ENCODE peak calls at places on chromosomes 3 and 15, in seven cellular contexts. One of them, this sample, is unnamed.
A peak's percentile ranks its signal among the peaks of the same experiment; 100 is the strongest.

GRCh38 chr3:55327131-55327920 is 159.8 kb downstream of the WNT5A start:
- DNase-seq in fibroblast of mammary gland: peak; percentile 92
- DNase-seq in Caco-2: no peak
- DNase-seq in HL-60: no peak
- DNase-seq in psoas muscle: no peak
- DNase-seq in NB4: no peak
- DNase-seq in progenitor cell of endocrine pancreas: no peak
- DNase-seq in this sample: no peak

GRCh38 chr15:100731259-100732156 is 129.1 kb downstream of the ASB7 start:
- DNase-seq in fibroblast of mammary gland: peak; percentile 43
- DNase-seq in progenitor cell of endocrine pancreas: no peak
- DNase-seq in NB4: peak; percentile 39
- DNase-seq in HL-60: no peak
- DNase-seq in Caco-2: no peak
- DNase-seq in psoas muscle: no peak
- DNase-seq in this sample: no peak

GRCh38 chr3:45635475-45636256 is 41.1 kb downstream of the LIMD1 start:
- DNase-seq in NB4: no peak
- DNase-seq in fibroblast of mammary gland: peak; percentile 76
- DNase-seq in HL-60: no peak
- DNase-seq in Caco-2: peak; percentile 82
- DNase-seq in psoas muscle: no peak
- DNase-seq in progenitor cell of endocrine pancreas: no peak
- DNase-seq in this sample: no peak

GRCh38 chr3:15766406-15766805 is 31.4 kb downstream of the ANKRD28 start:
- DNase-seq in progenitor cell of endocrine pancreas: no peak
- DNase-seq in HL-60: no peak
- DNase-seq in psoas muscle: no peak
- DNase-seq in Caco-2: no peak
- DNase-seq in NB4: no peak
- DNase-seq in fibroblast of mammary gland: no peak
- DNase-seq in this sample: no peak

GRCh38 chr3:56413911-56414310 is 54.4 kb downstream of the ERC2 start:
- DNase-seq in NB4: no peak
- DNase-seq in fibroblast of mammary gland: no peak
- DNase-seq in HL-60: no peak
- DNase-seq in psoas muscle: no peak
- DNase-seq in Caco-2: no peak
- DNase-seq in progenitor cell of endocrine pancreas: no peak
- DNase-seq in this sample: no peak

GRCh38 chr3:43522702-43523362 is 99.0 kb downstream of the ANO10 start:
- DNase-seq in fibroblast of mammary gland: peak; percentile 29
- DNase-seq in HL-60: no peak
- DNase-seq in NB4: no peak
- DNase-seq in psoas muscle: no peak
- DNase-seq in Caco-2: no peak
- DNase-seq in progenitor cell of endocrine pancreas: no peak
- DNase-seq in this sample: no peak

GRCh38 chr3:136498919-136499447 is 248.8 kb downstream of the PCCB start:
- DNase-seq in NB4: no peak
- DNase-seq in fibroblast of mammary gland: no peak
- DNase-seq in HL-60: no peak
- DNase-seq in progenitor cell of endocrine pancreas: no peak
- DNase-seq in Caco-2: no peak
- DNase-seq in psoas muscle: no peak
- DNase-seq in this sample: no peak

GRCh38 chr15:28122038-28122949 is 23.2 kb upstream of the OCA2 start:
- DNase-seq in HL-60: no peak
- DNase-seq in Caco-2: no peak
- DNase-seq in NB4: no peak
- DNase-seq in psoas muscle: no peak
- DNase-seq in fibroblast of mammary gland: no peak
- DNase-seq in progenitor cell of endocrine pancreas: no peak
- DNase-seq in this sample: no peak

GRCh38 chr3:126543457-126544090 is 15.2 kb downstream of the C3orf22 start:
- DNase-seq in HL-60: no peak
- DNase-seq in Caco-2: no peak
- DNase-seq in fibroblast of mammary gland: no peak
- DNase-seq in psoas muscle: peak; percentile 29
- DNase-seq in progenitor cell of endocrine pancreas: no peak
- DNase-seq in NB4: no peak
- DNase-seq in this sample: no peak

GRCh38 chr3:52181543-52181942 is 16.4 kb upstream of the ALAS1 start:
- DNase-seq in NB4: no peak
- DNase-seq in HL-60: no peak
- DNase-seq in Caco-2: no peak
- DNase-seq in fibroblast of mammary gland: peak; percentile 63
- DNase-seq in progenitor cell of endocrine pancreas: no peak
- DNase-seq in psoas muscle: no peak
- DNase-seq in this sample: no peak

GRCh38 chr3:172836390-172836997 is 86.0 kb downstream of the ECT2 start:
- DNase-seq in psoas muscle: no peak
- DNase-seq in progenitor cell of endocrine pancreas: no peak
- DNase-seq in fibroblast of mammary gland: peak; percentile 61
- DNase-seq in NB4: peak; percentile 57
- DNase-seq in Caco-2: peak; percentile 54
- DNase-seq in HL-60: peak; percentile 49
- DNase-seq in this sample: peak; percentile 57

GRCh38 chr3:14473411-14473891 is 66.7 kb downstream of the GRIP2 start:
- DNase-seq in progenitor cell of endocrine pancreas: no peak
- DNase-seq in fibroblast of mammary gland: no peak
- DNase-seq in NB4: no peak
- DNase-seq in psoas muscle: no peak
- DNase-seq in HL-60: no peak
- DNase-seq in Caco-2: no peak
- DNase-seq in this sample: no peak

GRCh38 chr3:141875893-141876380 is 506 bp upstream of the ATP1B3 start:
- DNase-seq in HL-60: peak; percentile 78
- DNase-seq in psoas muscle: peak; percentile 77
- DNase-seq in NB4: peak; percentile 87
- DNase-seq in Caco-2: peak; percentile 62
- DNase-seq in progenitor cell of endocrine pancreas: peak; percentile 19
- DNase-seq in fibroblast of mammary gland: peak; percentile 75
- DNase-seq in this sample: peak; percentile 50

GRCh38 chr15:70584838-70585706 is 178.3 kb downstream of the UACA start:
- DNase-seq in HL-60: no peak
- DNase-seq in fibroblast of mammary gland: no peak
- DNase-seq in psoas muscle: no peak
- DNase-seq in progenitor cell of endocrine pancreas: peak; percentile 71
- DNase-seq in NB4: peak; percentile 84
- DNase-seq in Caco-2: peak; percentile 93
- DNase-seq in this sample: peak; percentile 69

GRCh38 chr3:151356791-151357460 is 27.6 kb upstream of the P2RY13 start:
- DNase-seq in HL-60: peak; percentile 14
- DNase-seq in Caco-2: no peak
- DNase-seq in progenitor cell of endocrine pancreas: no peak
- DNase-seq in psoas muscle: no peak
- DNase-seq in fibroblast of mammary gland: peak; percentile 37
- DNase-seq in NB4: no peak
- DNase-seq in this sample: no peak

GRCh38 chr3:49705390-49705960 is 14.0 kb downstream of the AMIGO3 start:
- DNase-seq in fibroblast of mammary gland: no peak
- DNase-seq in psoas muscle: no peak
- DNase-seq in progenitor cell of endocrine pancreas: no peak
- DNase-seq in Caco-2: no peak
- DNase-seq in NB4: no peak
- DNase-seq in HL-60: no peak
- DNase-seq in this sample: no peak

GRCh38 chr3:58784425-58784824 is 117.9 kb upstream of the FAM3D start:
- DNase-seq in NB4: no peak
- DNase-seq in progenitor cell of endocrine pancreas: no peak
- DNase-seq in psoas muscle: no peak
- DNase-seq in HL-60: no peak
- DNase-seq in fibroblast of mammary gland: no peak
- DNase-seq in Caco-2: no peak
- DNase-seq in this sample: no peak

GRCh38 chr3:140629351-140630137 is 48.3 kb upstream of the TRIM42 start:
- DNase-seq in fibroblast of mammary gland: peak; percentile 96
- DNase-seq in NB4: no peak
- DNase-seq in progenitor cell of endocrine pancreas: no peak
- DNase-seq in Caco-2: peak; percentile 44
- DNase-seq in psoas muscle: no peak
- DNase-seq in HL-60: no peak
- DNase-seq in this sample: no peak

GRCh38 chr15:39444729-39445470 is 136.0 kb upstream of the THBS1 start:
- DNase-seq in progenitor cell of endocrine pancreas: no peak
- DNase-seq in Caco-2: no peak
- DNase-seq in NB4: no peak
- DNase-seq in HL-60: no peak
- DNase-seq in psoas muscle: peak; percentile 61
- DNase-seq in fibroblast of mammary gland: no peak
- DNase-seq in this sample: no peak

GRCh38 chr3:101329016-101329673 is 8.8 kb upstream of the IMPG2 start:
- DNase-seq in HL-60: no peak
- DNase-seq in Caco-2: no peak
- DNase-seq in psoas muscle: no peak
- DNase-seq in fibroblast of mammary gland: no peak
- DNase-seq in progenitor cell of endocrine pancreas: no peak
- DNase-seq in NB4: no peak
- DNase-seq in this sample: no peak

GRCh38 chr3:73727117-73727802 is 102.5 kb upstream of the PDZRN3 start:
- DNase-seq in NB4: no peak
- DNase-seq in fibroblast of mammary gland: peak; percentile 70
- DNase-seq in progenitor cell of endocrine pancreas: no peak
- DNase-seq in HL-60: no peak
- DNase-seq in Caco-2: no peak
- DNase-seq in psoas muscle: peak; percentile 50
- DNase-seq in this sample: peak; percentile 1

GRCh38 chr3:99471353-99472323 is 166.8 kb upstream of the COL8A1 start:
- DNase-seq in progenitor cell of endocrine pancreas: no peak
- DNase-seq in NB4: no peak
- DNase-seq in Caco-2: no peak
- DNase-seq in fibroblast of mammary gland: no peak
- DNase-seq in psoas muscle: peak; percentile 68
- DNase-seq in HL-60: no peak
- DNase-seq in this sample: no peak

GRCh38 chr3:151697496-151697895 is 36.2 kb upstream of the AADACL2 start:
- DNase-seq in Caco-2: peak; percentile 28
- DNase-seq in fibroblast of mammary gland: no peak
- DNase-seq in psoas muscle: no peak
- DNase-seq in NB4: no peak
- DNase-seq in progenitor cell of endocrine pancreas: no peak
- DNase-seq in HL-60: no peak
- DNase-seq in this sample: no peak

GRCh38 chr3:135762188-135762853 is 203.2 kb upstream of the PPP2R3A start:
- DNase-seq in psoas muscle: no peak
- DNase-seq in Caco-2: no peak
- DNase-seq in fibroblast of mammary gland: no peak
- DNase-seq in HL-60: no peak
- DNase-seq in NB4: no peak
- DNase-seq in progenitor cell of endocrine pancreas: no peak
- DNase-seq in this sample: no peak

GRCh38 chr3:157906627-157907026 is 199.6 kb downstream of the SHOX2 start:
- DNase-seq in NB4: no peak
- DNase-seq in HL-60: no peak
- DNase-seq in progenitor cell of endocrine pancreas: no peak
- DNase-seq in Caco-2: no peak
- DNase-seq in fibroblast of mammary gland: peak; percentile 50
- DNase-seq in psoas muscle: no peak
- DNase-seq in this sample: no peak

GRCh38 chr3:195467641-195468390 is 25.0 kb upstream of the ACAP2 start:
- DNase-seq in psoas muscle: no peak
- DNase-seq in fibroblast of mammary gland: peak; percentile 48
- DNase-seq in HL-60: no peak
- DNase-seq in Caco-2: no peak
- DNase-seq in NB4: no peak
- DNase-seq in progenitor cell of endocrine pancreas: no peak
- DNase-seq in this sample: no peak

GRCh38 chr3:4670352-4670751 is 177.2 kb downstream of the ITPR1 start:
- DNase-seq in progenitor cell of endocrine pancreas: no peak
- DNase-seq in NB4: peak; percentile 29
- DNase-seq in HL-60: peak; percentile 9
- DNase-seq in fibroblast of mammary gland: no peak
- DNase-seq in psoas muscle: no peak
- DNase-seq in Caco-2: peak; percentile 33
- DNase-seq in this sample: no peak
- TF ChIP-seq CTCF in progenitor cell of endocrine pancreas: peak; percentile 52
- TF ChIP-seq CTCF in NB4: peak; percentile 59
- TF ChIP-seq CTCF in HL-60: no peak
- TF ChIP-seq CTCF in fibroblast of mammary gland: peak; percentile 33
- TF ChIP-seq CTCF in psoas muscle: no peak
- TF ChIP-seq CTCF in Caco-2: peak; percentile 43
- TF ChIP-seq CTCF in this sample: peak; percentile 52

DNA sequence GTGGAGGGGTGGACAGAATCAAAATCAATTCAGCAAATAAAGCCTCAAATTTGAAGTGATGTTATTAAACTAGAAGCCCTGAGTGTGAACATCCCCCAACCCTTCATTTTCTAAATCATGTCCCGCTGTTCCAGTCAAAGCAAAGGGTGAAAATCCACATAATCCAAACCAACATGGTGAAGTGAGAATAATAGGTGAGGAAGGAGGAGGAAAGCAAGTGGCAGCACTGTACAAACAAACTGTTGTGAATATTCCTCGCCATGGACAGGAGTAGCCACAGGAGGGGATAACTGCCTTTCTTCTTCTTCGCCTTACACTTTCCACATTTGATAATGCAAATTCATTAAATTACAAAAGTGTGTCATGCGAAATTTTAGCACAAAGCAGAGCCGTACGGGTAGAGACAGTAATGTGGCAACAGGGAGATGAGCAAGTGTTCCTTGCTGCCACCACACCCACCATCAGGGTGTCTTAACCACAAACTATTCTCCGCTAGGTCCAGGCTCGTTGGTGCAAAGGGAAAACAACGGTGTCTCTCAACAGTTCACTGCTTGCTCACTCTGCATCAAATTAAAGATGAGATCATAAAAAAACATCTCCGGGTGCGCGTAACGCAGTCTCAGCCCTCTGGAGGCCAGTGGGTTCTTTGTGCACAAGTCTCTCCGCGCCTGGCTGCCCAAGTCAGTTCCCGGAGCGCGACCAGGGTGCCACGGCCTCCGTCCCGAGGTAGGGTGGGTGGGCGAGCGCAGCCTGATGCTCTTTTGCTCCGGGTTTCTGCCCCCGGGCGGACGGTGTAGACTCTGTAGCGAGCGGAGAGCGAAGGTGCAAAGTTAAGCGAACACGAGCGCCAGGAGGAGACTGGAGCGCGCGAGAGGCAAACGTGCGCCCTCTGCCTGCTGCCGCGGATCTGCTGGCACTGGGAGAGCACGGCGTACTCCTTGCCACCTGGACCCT is 6.7 kb downstream of the EPHA3 start:
- DNase-seq in psoas muscle: peak; percentile 72
- DNase-seq in HL-60: no peak
- DNase-seq in Caco-2: peak; percentile 67
- DNase-seq in fibroblast of mammary gland: peak; percentile 38
- DNase-seq in NB4: no peak
- DNase-seq in progenitor cell of endocrine pancreas: peak; percentile 72
- DNase-seq in this sample: peak; percentile 72
- TF ChIP-seq CTCF in psoas muscle: peak; percentile 41
- TF ChIP-seq CTCF in HL-60: peak; percentile 29
- TF ChIP-seq CTCF in Caco-2: peak; percentile 49
- TF ChIP-seq CTCF in fibroblast of mammary gland: peak; percentile 36
- TF ChIP-seq CTCF in NB4: no peak
- TF ChIP-seq CTCF in progenitor cell of endocrine pancreas: peak; percentile 86
- TF ChIP-seq CTCF in this sample: peak; percentile 80

GRCh38 chr3:146342971-146343370 is 92.1 kb upstream of the PLSCR4 start:
- DNase-seq in Caco-2: no peak
- DNase-seq in HL-60: no peak
- DNase-seq in progenitor cell of endocrine pancreas: no peak
- DNase-seq in NB4: no peak
- DNase-seq in fibroblast of mammary gland: peak; percentile 81
- DNase-seq in psoas muscle: no peak
- DNase-seq in this sample: no peak
- TF ChIP-seq CTCF in Caco-2: no peak
- TF ChIP-seq CTCF in HL-60: no peak
- TF ChIP-seq CTCF in progenitor cell of endocrine pancreas: no peak
- TF ChIP-seq CTCF in NB4: no peak
- TF ChIP-seq CTCF in fibroblast of mammary gland: no peak
- TF ChIP-seq CTCF in psoas muscle: no peak
- TF ChIP-seq CTCF in this sample: no peak

GRCh38 chr3:33318709-33319380 is 41.6 kb downstream of the FBXL2 start:
- DNase-seq in HL-60: no peak
- DNase-seq in progenitor cell of endocrine pancreas: no peak
- DNase-seq in psoas muscle: no peak
- DNase-seq in NB4: peak; percentile 6
- DNase-seq in fibroblast of mammary gland: no peak
- DNase-seq in Caco-2: peak; percentile 51
- DNase-seq in this sample: no peak
- TF ChIP-seq CTCF in HL-60: no peak
- TF ChIP-seq CTCF in progenitor cell of endocrine pancreas: no peak
- TF ChIP-seq CTCF in psoas muscle: peak; percentile 24
- TF ChIP-seq CTCF in NB4: no peak
- TF ChIP-seq CTCF in fibroblast of mammary gland: peak; percentile 18
- TF ChIP-seq CTCF in Caco-2: no peak
- TF ChIP-seq CTCF in this sample: peak; percentile 36

This sample was measured in neural crest cell.